ENCODE peak calls at places on chromosomes 4 and X, in four cellular contexts. O, U, H and Y are unnamed samples. For H3K36me3 and H3K4me1, the result is how much of the 10 kb centered on the place peaks cover.

GRCh38 chrX:107619836-107620235 is 8.5 kb upstream of the PRPS1 start:
- DNase-seq in H (no peak), O (no peak), U (no peak), Y (no peak)

GRCh38 chrX:38807873-38808272 is 6.6 kb downstream of the MID1IP1 start:
- DNase-seq in O (no peak), U (no peak), H (no peak), Y (no peak)

GRCh38 chrX:75114638-75115037 is 41.4 kb downstream of the ABCB7 start:
- DNase-seq in H (no peak), O (no peak), U (no peak), Y (no peak)

GRCh38 chr4:162274354-162274753 is 110.6 kb upstream of the FSTL5 start:
- DNase-seq in H (no peak), U (no peak), O (no peak), Y (no peak)

GRCh38 chrX:72003811-72004750 is 93.4 kb downstream of the NHSL2 start:
- DNase-seq in U (no peak), H (peak), O (peak), Y (no peak)

GRCh38 chr4:108060686-108061321 is 71.1 kb downstream of the HADH start:
- DNase-seq in U (no peak), H (no peak), O (no peak), Y (no peak)

GRCh38 chrX:56986138-56986537 is 9.2 kb downstream of the SPIN3 start:
- DNase-seq in H (no peak), U (no peak), O (no peak), Y (no peak)

GRCh38 chrX:65706041-65706828 is 38.8 kb downstream of the MSN start:
- DNase-seq in H (no peak), O (no peak), U (peak), Y (no peak)

GRCh38 chr4:134585972-134586371 is 384.4 kb upstream of the PABPC4L start:
- DNase-seq in O (no peak), H (no peak), U (no peak), Y (no peak)

GRCh38 chrX:118644378-118644777 is 83.0 kb upstream of the IL13RA1 start:
- DNase-seq in U (no peak), H (no peak), O (no peak), Y (no peak)

GRCh38 chrX:120308959-120309872 is 2.0 kb downstream of the TMEM255A start:
- DNase-seq in H (peak), O (peak), U (peak), Y (no peak)

GRCh38 chrX:39605183-39605582 is 492.6 kb downstream of the BCOR start:
- DNase-seq in U (no peak), H (peak), O (no peak), Y (no peak)

GRCh38 chr4:128163177-128164117 is 102.3 kb downstream of the LARP1B start:
- DNase-seq in H (no peak), U (no peak), O (no peak), Y (no peak)

GRCh38 chrX:41553688-41554087 is 106.5 kb downstream of the NYX start:
- DNase-seq in O (no peak), H (no peak), U (no peak), Y (no peak)

GRCh38 chr4:91031761-91032160 is 904.6 kb downstream of the CCSER1 start:
- DNase-seq in O (no peak), U (no peak), H (no peak), Y (no peak)

DNA sequence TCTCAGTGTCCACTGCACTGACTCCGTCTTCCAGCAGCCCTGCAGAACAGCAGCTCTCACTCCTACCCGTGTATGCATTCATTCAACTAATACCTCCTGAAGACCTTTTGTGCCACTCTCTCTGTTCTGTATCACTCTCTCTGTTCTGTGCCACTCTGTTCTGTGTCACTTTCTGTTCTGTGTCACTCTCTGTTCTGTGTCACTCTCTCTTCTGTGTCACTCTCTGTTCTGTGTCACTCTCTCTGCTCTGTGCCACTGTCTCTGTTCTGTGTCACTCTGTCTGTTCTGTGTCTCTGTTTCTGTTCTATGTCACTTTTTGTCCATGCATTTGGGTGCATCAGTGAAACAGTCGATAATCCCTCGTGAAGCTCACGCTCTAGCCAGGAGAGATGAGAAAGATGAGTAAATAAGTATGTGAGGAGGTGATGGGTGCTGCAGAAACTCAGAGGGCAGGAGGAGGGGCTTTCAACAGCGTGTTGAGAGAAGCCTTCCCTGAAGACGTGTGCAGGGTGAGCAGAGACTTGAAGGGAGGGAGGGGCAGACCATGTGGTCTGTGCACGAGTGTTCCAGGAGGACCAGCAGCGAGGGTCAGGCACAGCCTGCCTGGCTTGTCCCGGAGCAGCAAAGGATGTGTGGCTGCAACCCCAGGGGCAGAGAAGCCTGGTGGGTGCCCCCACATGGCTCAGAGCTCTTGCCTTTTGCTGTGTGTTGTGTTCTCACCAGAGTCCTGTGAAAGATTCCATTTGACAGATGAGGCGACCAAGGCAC is 8.9 kb downstream of the PIGG start:
- DNase-seq in H (no peak), O (no peak), U (no peak), Y (no peak)
- H3K36me3 ChIP-seq in H (under half), O (under half), U (under half), Y (under half)

GRCh38 chr4:184473265-184473514 is 1.2 kb downstream of the IRF2 start:
- DNase-seq in H (no peak), U (no peak), O (no peak), Y (no peak)

GRCh38 chr4:184475096-184475461 is 729 bp upstream of the IRF2 start:
- DNase-seq in H (peak), O (peak), U (peak), Y (no peak)

GRCh38 chr4:184474261-184475095 is at the start of gene IRF2:
- DNase-seq in H (peak), U (peak), O (peak), Y (peak)

GRCh38 chr4:184472540-184473264 is 1.6 kb downstream of the IRF2 start:
- DNase-seq in O (peak), H (peak), U (peak), Y (no peak)

DNA sequence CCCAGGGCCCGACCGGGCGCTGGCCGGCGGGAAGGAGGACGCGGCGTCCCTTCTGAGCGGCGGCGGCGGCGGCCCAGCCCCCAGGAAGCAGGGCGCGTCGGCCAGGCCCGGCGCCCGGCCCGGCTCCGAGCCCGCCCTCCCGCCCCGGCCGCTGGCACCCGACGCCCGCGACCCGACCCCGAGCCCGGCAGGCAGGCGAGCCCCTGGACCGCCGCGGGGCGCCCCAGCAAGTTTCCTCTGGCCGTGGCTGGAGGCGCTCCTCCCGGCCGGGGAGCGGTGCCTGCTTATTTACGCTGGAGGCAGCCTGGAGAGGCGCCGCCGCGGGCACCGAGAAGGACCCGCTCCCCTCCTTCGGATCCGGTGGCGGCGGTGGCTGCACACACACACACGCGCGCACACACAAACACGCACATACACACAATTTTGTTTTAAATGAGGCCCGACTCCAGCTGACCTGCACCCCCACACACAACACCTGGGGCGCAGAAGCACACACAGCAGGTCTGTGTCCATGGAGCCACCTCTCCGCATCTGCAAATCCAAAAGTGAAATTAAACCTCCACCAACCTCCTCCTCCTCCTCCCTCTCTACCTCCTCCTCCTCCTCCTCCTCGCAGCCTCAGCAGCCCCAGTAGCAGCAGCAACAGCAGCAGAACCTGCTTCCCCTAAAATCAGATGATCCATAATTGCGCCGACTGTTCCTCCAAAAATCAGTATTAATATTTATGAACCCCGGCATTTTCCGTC is 662 bp downstream of the IRF2 start:
- DNase-seq in H (peak), O (peak), U (peak), Y (no peak)
- H3K4me1 ChIP-seq in H (under half), O (under half), U (under half), Y (under half)

GRCh38 chr4:42357325-42357724 is 40.0 kb upstream of the SHISA3 start:
- DNase-seq in H (no peak), O (no peak), U (no peak), Y (no peak)

GRCh38 chr4:42361475-42361874 is 35.8 kb upstream of the SHISA3 start:
- DNase-seq in U (no peak), H (no peak), O (no peak), Y (no peak)

GRCh38 chr4:42360158-42360557 is 37.1 kb upstream of the SHISA3 start:
- DNase-seq in U (no peak), H (no peak), O (no peak), Y (no peak)

GRCh38 chr4:42363614-42364013 is 33.7 kb upstream of the SHISA3 start:
- DNase-seq in O (no peak), U (no peak), H (no peak), Y (no peak)

DNA sequence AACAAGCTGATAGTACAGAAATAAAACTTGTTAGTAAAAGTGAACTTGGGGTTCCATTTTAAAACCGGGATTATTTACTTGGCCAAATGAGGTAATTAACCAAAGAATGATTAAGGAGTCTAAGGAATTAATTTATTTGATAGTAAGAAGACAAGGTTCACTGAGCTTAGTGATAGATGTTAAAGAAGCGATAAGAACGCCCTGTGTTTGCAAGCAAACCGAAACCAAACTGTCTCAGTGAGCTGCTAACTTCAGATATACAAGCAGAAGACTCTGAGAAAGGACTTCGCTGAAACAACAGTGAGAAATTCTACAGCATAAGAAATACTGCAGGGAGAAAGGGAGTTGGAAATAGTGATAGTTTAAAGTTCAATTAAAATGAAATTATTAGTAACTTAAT is 37.6 kb upstream of the SHISA3 start:
- DNase-seq in O (no peak), H (no peak), U (no peak), Y (no peak)
- H3K4me3 ChIP-seq in O (no peak), H (peak), U (no peak), Y (no peak)

GRCh38 chr4:13597141-13597540 is 30.4 kb downstream of the BOD1L1 start:
- DNase-seq in O (no peak), U (no peak), H (no peak), Y (no peak)
- H3K36me3 ChIP-seq in O (under half), U (under half), H (under half), Y (under half)

DNA sequence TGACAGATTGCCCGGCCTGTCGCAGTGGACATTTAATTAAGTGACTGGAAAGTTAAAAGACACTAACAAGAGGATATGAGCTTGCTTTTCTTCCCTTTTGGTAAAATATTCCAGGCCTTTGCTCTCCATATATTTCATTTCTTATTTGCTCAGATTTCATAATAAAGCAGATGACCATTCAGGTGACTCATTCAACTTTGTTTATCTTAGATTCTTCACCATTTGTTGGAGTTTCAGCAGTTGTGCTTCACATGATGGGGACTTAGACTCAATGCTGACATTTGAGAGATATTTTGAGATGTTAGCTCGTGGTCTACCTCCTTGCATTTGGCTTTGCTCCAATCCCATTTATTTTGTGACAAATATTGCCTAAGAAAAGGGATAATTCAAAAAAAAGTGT is 312.2 kb downstream of the ARHGAP24 start:
- DNase-seq in U (no peak), H (no peak), O (no peak), Y (no peak)
- H3K4me1 ChIP-seq in U (under half), H (under half), O (under half), Y (under half)

DNA sequence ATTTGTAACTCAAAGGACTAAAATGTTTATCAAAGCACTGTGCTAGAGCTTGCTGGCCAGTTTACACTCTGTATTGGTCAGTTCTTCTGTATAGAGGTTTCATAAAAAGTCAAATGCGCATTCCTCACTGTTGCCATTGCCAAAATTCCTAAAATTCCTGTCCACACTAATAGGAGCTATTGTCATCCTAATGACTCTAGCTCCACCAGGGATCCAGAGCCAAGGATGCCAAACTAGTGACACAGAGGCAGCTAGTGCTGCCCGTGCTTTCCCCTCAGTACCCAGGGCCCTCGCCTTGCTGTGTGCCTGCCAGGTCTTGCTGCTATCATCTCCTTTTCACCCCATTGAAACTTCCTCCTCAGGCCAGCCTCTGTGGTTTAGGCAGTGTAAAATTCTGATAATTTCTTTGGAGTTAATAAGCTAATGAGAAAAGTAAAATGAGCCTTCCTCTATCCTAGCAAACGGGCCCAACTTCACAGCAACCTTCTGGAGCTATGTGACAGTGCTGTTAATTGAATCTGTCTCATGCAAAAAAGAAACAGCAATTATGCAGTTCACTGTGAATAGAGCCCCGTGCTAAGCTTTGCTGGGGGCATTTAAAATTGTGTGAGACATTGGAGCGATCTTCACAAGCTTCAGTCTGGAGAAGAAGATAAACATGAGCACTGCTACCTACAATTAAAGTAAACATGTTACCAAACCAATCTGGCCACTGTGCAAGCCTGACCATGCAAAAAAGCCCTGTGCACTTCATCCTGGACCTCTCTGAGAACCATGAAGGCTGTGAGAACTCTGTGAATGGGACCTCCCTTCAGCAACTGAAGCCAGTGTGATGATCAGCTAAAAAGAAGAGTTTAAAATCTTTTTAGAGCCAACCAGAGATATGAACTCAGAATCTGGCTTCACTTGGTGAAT is 43.1 kb upstream of the FGF2 start:
- DNase-seq in H (no peak), U (no peak), O (peak), Y (peak)
- H3K4me3 ChIP-seq in H (no peak), U (no peak), O (no peak), Y (no peak)

GRCh38 chr4:75953509-75953908 is 12.7 kb upstream of the NAAA start:
- DNase-seq in O (no peak), U (no peak), H (no peak), Y (no peak)

GRCh38 chr4:75948822-75949444 is 8.1 kb upstream of the NAAA start:
- DNase-seq in U (no peak), O (no peak), H (no peak), Y (no peak)

DNA sequence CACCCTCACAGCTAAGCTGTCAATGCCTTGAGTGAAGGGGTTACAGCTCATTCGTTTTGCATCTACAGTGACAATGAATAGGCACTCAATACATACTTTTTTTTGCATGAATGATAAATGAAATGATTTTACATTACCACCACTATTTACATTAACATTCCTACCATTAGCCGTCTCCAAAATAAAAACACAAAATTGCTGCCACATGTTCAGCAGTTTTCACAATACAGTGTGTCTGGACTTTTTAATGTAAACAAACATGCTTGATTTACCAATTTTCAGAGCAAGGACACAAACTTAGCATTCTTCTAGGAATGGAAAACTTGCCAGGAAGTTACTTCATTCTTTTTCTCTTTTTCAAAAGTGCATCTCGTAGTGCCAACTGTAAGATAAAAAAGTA is 9.6 kb upstream of the NAAA start:
- DNase-seq in H (no peak), O (no peak), U (no peak), Y (no peak)
- H3K36me3 ChIP-seq in H (half or more), O (under half), U (under half), Y (under half)

DNA sequence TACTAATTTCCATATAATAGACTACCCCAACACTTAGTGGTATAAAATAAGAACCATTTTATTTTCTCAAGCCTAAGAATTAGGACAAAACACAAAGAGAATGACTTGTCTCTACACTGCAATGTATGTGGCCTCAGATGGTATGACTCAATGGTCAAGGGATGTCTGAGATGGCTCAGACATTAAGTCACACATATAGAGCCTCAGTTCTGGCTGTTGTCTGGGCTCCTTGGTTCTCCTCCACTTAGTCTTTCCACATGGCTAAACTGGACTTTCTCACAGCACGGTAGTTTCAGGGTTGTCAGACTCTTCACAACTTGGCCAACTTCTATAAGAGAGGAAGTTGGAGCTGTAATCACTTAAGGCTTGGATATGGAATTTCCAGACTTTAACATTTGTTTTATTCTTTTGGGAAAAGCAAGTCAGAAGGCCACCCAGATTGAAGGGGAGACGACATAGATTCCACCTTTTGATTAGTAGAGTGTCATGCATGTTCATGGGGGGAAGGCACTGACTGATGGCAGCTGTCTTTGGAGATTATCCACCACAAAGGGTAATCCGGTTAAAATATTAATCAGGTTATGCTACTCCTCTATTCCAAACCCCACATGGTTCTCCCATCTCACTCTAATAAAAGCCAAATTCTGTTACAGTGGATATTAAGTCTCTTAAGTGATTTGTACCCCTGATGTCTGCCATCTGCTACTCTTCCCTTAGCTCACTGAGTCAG is 9.4 kb downstream of the IL15 start:
- DNase-seq in O (no peak), H (no peak), U (no peak), Y (no peak)
- H3K4me1 ChIP-seq in O (under half), H (under half), U (under half), Y (under half)